ENCODE peak calls at places on chromosomes 3 and 15, in four cellular contexts. G is fibroblast of lung, F is left lung, E is astrocyte. O is an unnamed sample.

GRCh38 chr3:18438586-18438985 is 13.4 kb upstream of the SATB1 start:
- DNase-seq in E (no peak), G (no peak), F (peak), O (no peak)

GRCh38 chr15:40097968-40098476 is 10.7 kb downstream of the BMF start:
- DNase-seq in E (no peak), G (no peak), F (peak), O (no peak)

GRCh38 chr15:90531147-90531546 is 1.4 kb downstream of the CRTC3 start:
- DNase-seq in F (no peak), E (no peak), G (no peak), O (no peak)

GRCh38 chr3:71724584-71725278 is 471 bp downstream of the EIF4E3 start:
- DNase-seq in E (no peak), G (no peak), F (peak), O (no peak)

GRCh38 chr3:194267744-194268658 is 83.1 kb downstream of the CPN2 start:
- DNase-seq in G (peak), F (no peak), E (peak), O (no peak)

GRCh38 chr3:127708837-127709236 is 36.1 kb downstream of the ABTB1 start:
- DNase-seq in E (no peak), G (no peak), F (no peak), O (peak)

GRCh38 chr3:73046195-73046594 is 15.3 kb upstream of the EBLN2 start:
- DNase-seq in E (no peak), F (no peak), G (no peak), O (no peak)

GRCh38 chr3:193857996-193858395 is 265.0 kb downstream of the OPA1 start:
- DNase-seq in F (no peak), E (peak), G (peak), O (no peak)

GRCh38 chr3:195133462-195133861 is 137.5 kb downstream of the XXYLT1 start:
- DNase-seq in E (peak), G (peak), F (no peak), O (no peak)

GRCh38 chr15:63889831-63890230 is 56.1 kb upstream of the HERC1 start:
- DNase-seq in G (no peak), F (no peak), E (no peak), O (no peak)

GRCh38 chr15:98677345-98678059 is 29.2 kb downstream of the IGF1R start:
- DNase-seq in F (no peak), E (no peak), G (no peak), O (no peak)

GRCh38 chr15:58934521-58934920 is 1.0 kb upstream of the SLTM start:
- DNase-seq in E (no peak), F (no peak), G (no peak), O (no peak)

GRCh38 chr3:65402597-65402996 is 636.1 kb downstream of the MAGI1 start:
- DNase-seq in F (no peak), G (peak), E (peak), O (no peak)

GRCh38 chr3:24482306-24482705 is 12.3 kb downstream of the THRB start:
- DNase-seq in F (no peak), G (no peak), E (no peak), O (no peak)

GRCh38 chr15:52232327-52232726 is 41.1 kb upstream of the GNB5 start:
- DNase-seq in E (no peak), F (no peak), G (no peak), O (no peak)

GRCh38 chr15:83015361-83015760 is 3.9 kb upstream of the C15orf40 start:
- DNase-seq in F (no peak), G (no peak), E (no peak), O (no peak)

GRCh38 chr3:107664614-107665013 is 141.9 kb downstream of the BBX start:
- DNase-seq in E (no peak), F (no peak), G (no peak), O (no peak)
- TF ChIP-seq CTCF in E (peak), F (no peak), G (no peak), O (no peak)

GRCh38 chr3:179272385-179272784 is 21.5 kb upstream of the KCNMB3 start:
- DNase-seq in F (no peak), E (no peak), G (no peak), O (no peak)
- TF ChIP-seq CTCF in F (no peak), E (no peak), G (peak), O (no peak)

DNA sequence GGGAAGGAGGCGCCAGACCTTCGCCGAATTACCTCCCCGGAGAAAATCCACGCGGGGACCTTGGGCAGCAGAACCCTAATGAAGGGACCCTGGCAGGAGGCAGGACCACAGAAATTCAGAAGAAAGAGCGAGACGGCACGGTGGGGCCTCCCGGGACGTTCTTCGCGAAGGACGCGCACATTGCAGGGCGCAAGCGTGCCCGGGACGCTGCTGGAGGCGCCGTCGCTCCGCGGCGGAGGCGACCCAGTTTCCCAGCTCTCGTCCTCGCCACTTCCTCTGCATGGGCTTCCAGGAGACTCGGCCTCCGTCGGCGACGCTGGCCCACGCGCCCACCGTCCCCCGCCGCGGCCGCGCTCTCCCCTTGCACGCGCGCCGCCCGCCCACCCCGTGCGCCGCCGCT is 31.9 kb upstream of the SMAD3 start:
- DNase-seq in E (no peak), G (no peak), F (no peak), O (no peak)
- TF ChIP-seq CTCF in E (no peak), G (no peak), F (no peak), O (no peak)

DNA sequence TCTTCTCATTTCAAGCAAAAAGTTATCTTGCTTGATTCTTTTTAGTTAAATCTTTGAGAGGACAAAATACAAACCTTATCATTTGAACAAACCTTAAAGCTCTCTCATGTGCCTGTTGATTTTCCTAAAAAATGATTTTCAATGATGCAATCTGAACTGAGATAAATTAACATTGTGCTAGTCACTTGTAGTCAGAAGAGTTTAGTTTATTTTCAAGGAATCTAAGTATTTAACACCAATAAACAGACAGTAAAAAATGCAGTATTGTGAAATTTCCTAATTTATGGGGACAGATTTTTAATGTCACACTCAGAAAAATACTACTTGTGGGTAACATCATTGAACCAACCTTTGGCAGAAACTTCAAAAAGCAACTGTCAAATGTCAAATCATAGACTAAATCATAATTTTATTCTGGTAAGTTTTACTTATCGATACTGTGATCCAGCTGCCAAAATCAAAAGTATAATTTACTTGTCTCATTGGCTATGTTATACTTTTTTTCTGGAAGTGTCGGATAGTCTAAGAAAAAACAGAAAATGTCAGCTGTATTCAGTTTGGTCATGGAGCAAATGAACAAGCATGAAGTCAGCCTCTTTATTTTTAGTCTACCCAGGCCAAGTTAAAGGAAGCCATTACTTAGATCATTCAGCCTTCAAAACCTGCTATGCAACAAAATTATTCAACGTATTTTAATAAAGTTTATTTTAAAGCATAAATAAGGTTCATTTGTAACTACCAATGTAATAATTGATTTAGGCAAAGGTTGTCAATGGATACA is 52.4 kb upstream of the FNDC3B start:
- DNase-seq in F (no peak), G (no peak), E (no peak), O (no peak)
- TF ChIP-seq CTCF in F (no peak), G (no peak), E (no peak), O (no peak)

GRCh38 chr15:37032091-37032775 is 68.1 kb downstream of the MEIS2 start:
- DNase-seq in G (no peak), E (no peak), F (peak), O (no peak)

GRCh38 chr15:37035349-37035748 is 65.0 kb downstream of the MEIS2 start:
- DNase-seq in F (no peak), G (peak), E (peak), O (no peak)

GRCh38 chr15:37034835-37035234 is 65.5 kb downstream of the MEIS2 start:
- DNase-seq in E (no peak), F (no peak), G (no peak), O (no peak)

GRCh38 chr15:37037256-37037655 is 63.1 kb downstream of the MEIS2 start:
- DNase-seq in E (no peak), G (no peak), F (no peak), O (no peak)

DNA sequence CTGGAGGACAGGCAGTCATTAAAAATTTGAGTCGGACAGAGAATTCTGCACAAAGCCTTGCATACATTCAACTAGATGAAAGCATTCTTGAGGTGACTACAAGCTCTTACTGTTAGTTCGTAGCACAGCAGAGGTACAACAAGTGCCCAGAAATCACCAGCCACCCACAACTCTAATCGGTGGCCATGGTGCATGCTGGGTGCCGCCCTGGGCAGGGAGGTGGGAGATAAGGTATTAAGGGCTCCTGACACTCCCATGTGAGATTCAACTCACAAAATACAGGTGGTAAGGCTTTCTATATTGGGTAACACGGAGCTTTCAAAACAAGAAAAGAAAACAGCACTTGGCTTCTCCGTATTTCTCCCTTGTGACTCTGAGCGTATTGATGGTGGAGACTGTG is 66.0 kb downstream of the MEIS2 start:
- DNase-seq in E (no peak), F (no peak), G (no peak), O (no peak)
- TF ChIP-seq CTCF in E (no peak), F (no peak), G (no peak), O (no peak)

DNA sequence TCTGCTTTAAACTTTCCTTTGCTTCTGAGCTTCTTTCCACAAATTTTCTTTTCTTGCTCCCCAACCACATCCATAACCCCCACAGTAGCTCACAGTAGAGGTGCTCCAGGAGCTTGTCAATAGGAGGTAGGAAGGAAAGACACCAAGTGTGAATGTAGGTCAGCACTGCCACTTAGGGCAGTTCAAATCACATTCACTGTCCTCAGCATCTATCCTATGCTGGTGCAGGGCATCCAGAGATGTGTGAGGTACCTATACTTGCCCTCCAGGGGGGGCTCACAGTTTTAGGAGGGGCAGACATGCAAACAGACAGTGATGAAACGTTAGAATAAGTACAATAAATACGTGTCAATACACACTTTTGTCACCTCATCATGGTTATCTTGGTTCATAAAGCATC is 1.5 kb upstream of the SPSB4 start:
- DNase-seq in E (no peak), G (peak), F (no peak), O (no peak)
- TF ChIP-seq CTCF in E (peak), G (peak), F (no peak), O (no peak)

DNA sequence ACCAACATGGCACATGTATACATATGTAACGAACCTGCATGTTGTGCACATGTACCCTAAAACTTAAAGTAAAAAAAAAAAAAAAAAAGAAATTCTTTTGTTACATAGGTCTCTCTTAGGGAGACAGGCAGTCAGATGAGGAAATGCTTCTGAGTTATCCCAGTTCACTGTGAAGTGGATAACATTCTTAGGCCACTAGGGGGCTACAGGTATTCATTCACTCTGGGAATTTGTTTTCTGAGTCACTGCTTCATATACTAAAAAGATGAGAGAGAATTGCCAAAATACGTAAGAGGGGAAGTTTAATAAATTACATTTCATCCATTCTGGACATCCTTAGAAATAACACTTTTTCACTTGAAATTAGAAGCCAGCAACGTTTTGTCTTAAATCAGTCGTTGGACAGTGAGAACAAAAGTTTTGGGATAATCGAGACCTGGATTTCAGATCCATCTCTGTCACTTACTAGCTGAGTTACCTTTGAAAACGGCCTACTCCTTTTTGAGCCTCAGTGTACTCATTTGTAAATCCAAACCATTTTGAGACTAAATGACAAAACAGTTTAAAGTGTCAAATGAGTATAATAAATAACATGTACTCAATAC is 738.4 kb upstream of the ALCAM start:
- DNase-seq in F (no peak), E (peak), G (peak), O (no peak)
- TF ChIP-seq CTCF in F (peak), E (peak), G (peak), O (peak)

GRCh38 chr3:169509359-169509758 is 154.2 kb downstream of the MECOM start:
- DNase-seq in G (no peak), F (no peak), E (no peak), O (no peak)

GRCh38 chr3:169501777-169502320 is 161.7 kb downstream of the MECOM start:
- DNase-seq in E (no peak), G (no peak), F (no peak), O (no peak)

GRCh38 chr3:169508426-169508825 is 155.1 kb downstream of the MECOM start:
- DNase-seq in F (no peak), G (no peak), E (no peak), O (no peak)

GRCh38 chr3:169509780-169510179 is 153.7 kb downstream of the MECOM start:
- DNase-seq in E (no peak), G (no peak), F (no peak), O (no peak)

DNA sequence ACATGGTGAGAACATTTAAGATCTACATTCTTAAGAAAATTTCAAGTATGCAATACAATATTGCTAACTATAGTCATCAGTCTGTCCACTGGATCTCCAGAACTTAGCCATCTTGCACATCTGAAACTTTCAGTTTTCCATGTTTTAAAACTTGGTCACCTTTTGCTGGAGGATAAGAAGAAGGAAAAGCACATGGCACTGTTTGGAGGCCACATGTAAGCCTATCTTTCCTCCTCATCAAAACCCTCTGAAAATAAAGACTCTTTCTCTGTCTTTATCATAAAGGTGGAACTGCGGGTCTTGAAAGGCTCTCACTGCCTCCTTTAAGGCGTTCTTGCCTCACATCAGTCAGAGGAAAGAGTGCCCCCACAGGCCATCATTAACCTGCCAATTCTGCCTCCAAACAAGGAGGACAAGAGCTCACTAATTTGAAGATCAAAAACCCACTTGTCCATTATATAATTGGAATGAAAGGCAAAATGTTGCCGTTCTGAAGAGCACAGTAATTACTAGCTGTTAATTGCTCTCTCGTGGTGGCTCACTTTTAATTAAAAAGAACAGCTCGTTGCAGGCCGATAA is 157.8 kb downstream of the MECOM start:
- DNase-seq in G (no peak), F (no peak), E (no peak), O (no peak)
- TF ChIP-seq CTCF in G (no peak), F (no peak), E (no peak), O (no peak)

DNA sequence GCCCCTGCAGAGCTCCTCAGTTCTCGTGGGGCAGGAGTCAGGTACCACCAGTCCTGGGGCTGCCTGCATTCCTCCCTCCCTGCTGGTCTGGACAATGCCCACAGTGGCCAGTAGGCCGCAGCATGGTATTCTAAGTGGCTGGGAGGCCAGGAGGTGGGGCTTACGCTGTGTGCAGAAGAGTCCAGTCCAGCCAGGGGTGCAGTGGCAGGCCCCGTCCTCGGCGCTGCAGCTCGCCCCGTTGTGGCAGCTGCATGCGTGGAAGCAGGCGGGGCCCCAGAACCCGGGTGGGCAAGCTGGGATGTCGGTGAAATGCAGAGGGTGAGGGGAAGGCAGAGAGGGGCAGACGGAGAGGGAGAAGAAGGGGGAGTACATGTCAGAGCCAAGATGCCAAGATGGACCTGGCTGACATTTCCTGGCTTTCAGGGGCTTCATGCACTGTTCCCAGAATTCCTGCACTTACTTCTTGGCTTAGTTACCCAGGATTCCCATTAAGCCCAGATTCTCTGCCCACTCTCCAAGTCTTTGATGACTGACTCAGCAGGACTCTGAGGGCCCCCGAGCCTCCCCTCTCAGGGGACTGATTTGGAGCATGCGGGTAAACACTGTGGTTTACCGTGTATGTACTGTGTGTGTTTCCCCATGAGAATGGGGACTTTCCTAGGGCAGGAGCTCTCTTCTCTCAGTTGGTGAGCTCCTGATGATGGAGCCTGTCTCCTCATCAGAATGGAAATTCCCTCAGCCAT is 47.5 kb downstream of the RAB11A start:
- DNase-seq in E (peak), F (peak), G (peak), O (no peak)
- TF ChIP-seq CTCF in E (peak), F (peak), G (peak), O (no peak)

GRCh38 chr3:36597422-36597821 is 166.9 kb downstream of the DCLK3 start:
- DNase-seq in G (peak), E (peak), F (no peak), O (no peak)

GRCh38 chr3:36595531-36595930 is 168.8 kb downstream of the DCLK3 start:
- DNase-seq in E (no peak), G (no peak), F (no peak), O (no peak)

GRCh38 chr3:36596411-36596810 is 167.9 kb downstream of the DCLK3 start:
- DNase-seq in E (no peak), G (peak), F (no peak), O (no peak)

GRCh38 chr3:36591959-36592358 is 172.4 kb downstream of the DCLK3 start:
- DNase-seq in F (no peak), G (no peak), E (no peak), O (no peak)
- TF ChIP-seq CTCF in F (no peak), G (peak), E (no peak), O (no peak)